ENCODE peak calls at places on chromosomes 11 and 22, in four cellular contexts. M, B, L and Z are unnamed samples.

GRCh38 chr11:34140149-34140548 is 34.7 kb downstream of the NAT10 start:
- DNase-seq in M (no peak), B (no peak), L (no peak), Z (no peak)

GRCh38 chr11:67522338-67522737 is 908 bp downstream of the CABP2 start:
- DNase-seq in M (no peak), B (no peak), L (no peak), Z (no peak)

GRCh38 chr11:65780770-65781151 is at the start of gene AP5B1:
- DNase-seq in M (peak; percentile 48), B (peak; percentile 75), L (peak; percentile 69), Z (peak; percentile 34)

GRCh38 chr11:103326070-103326794 is 217.0 kb downstream of the DYNC2H1 start:
- DNase-seq in M (peak; percentile 74), B (peak; percentile 57), L (peak; percentile 76), Z (peak; percentile 4)

GRCh38 chr22:44080936-44081853 is 57.1 kb downstream of the PARVB start:
- DNase-seq in M (peak; percentile 58), B (peak; percentile 60), L (peak; percentile 52), Z (peak; percentile 55)

GRCh38 chr11:93081694-93082093 is 112.2 kb downstream of the MTNR1B start:
- DNase-seq in M (no peak), B (no peak), L (no peak), Z (no peak)

GRCh38 chr22:45273452-45274075 is 11.2 kb upstream of the UPK3A start:
- DNase-seq in M (no peak), B (peak; percentile 95), L (no peak), Z (no peak)

GRCh38 chr22:30267382-30268302 is 991 bp upstream of the OSM start:
- DNase-seq in M (no peak), B (no peak), L (no peak), Z (no peak)

GRCh38 chr11:102272047-102272824 is 45.0 kb upstream of the BIRC3 start:
- DNase-seq in M (no peak), B (peak; percentile 89), L (no peak), Z (no peak)

GRCh38 chr22:38569972-38570840 is at the start of gene DMC1:
- DNase-seq in M (peak; percentile 81), B (peak; percentile 83), L (peak; percentile 87), Z (peak; percentile 79)

GRCh38 chr22:23180893-23181762 is 819 bp downstream of the BCR start:
- DNase-seq in M (no peak), B (peak; percentile 35), L (peak; percentile 16), Z (no peak)

GRCh38 chr11:66311470-66311964 is 5.3 kb downstream of the CD248 start:
- DNase-seq in M (no peak), B (no peak), L (no peak), Z (no peak)